ENCODE peak calls at places on chromosomes 2 and 18, in seven cellular contexts. H is kidney glomerular epithelial cell, Z is cardiac fibroblast, W is AG08396, G is activated T-cell treated with anti-CD3 and anti-CD28 coated beads for 4 hours, U is body of pancreas, S is AG04450. X is an unnamed sample.

GRCh38 chr2:68255736-68256450 is 3.6 kb upstream of the PPP3R1 start:
- DNase-seq in G (no peak), H (no peak), Z (peak), W (peak), U (no peak), S (no peak), X (peak)

GRCh38 chr18:8890957-8891464 is 185.7 kb downstream of the MTCL1 start:
- DNase-seq in H (peak), S (peak), W (peak), U (no peak), Z (peak), G (no peak), X (peak)

GRCh38 chr2:241560181-241560882 is 1.8 kb downstream of the BOK start:
- DNase-seq in U (no peak), S (no peak), H (no peak), W (no peak), Z (no peak), G (no peak), X (no peak)

GRCh38 chr2:29766191-29766590 is 155.2 kb downstream of the ALK start:
- DNase-seq in W (peak), G (no peak), S (peak), H (peak), U (no peak), Z (no peak), X (no peak)

GRCh38 chr2:42725657-42726056 is 38.3 kb downstream of the OXER1 start:
- DNase-seq in G (no peak), U (no peak), S (no peak), H (no peak), Z (no peak), W (no peak), X (no peak)

GRCh38 chr18:67145586-67146292 is 370.8 kb downstream of the DSEL start:
- DNase-seq in S (no peak), W (no peak), H (no peak), G (no peak), Z (no peak), U (no peak), X (no peak)

GRCh38 chr2:174078275-174078674 is 113.1 kb upstream of the SP3 start:
- DNase-seq in W (peak), S (no peak), G (no peak), H (no peak), Z (peak), U (no peak), X (no peak)

GRCh38 chr2:36731941-36732700 is 35.6 kb downstream of the VIT start:
- DNase-seq in H (no peak), Z (peak), G (no peak), U (no peak), S (no peak), W (peak), X (peak)

GRCh38 chr2:22867921-22868320 is 517.1 kb upstream of the KLHL29 start:
- DNase-seq in S (no peak), H (peak), W (no peak), Z (no peak), U (no peak), G (no peak), X (no peak)

GRCh38 chr2:151771599-151772358 is 37.5 kb upstream of the NEB start:
- DNase-seq in H (no peak), Z (peak), U (peak), S (peak), W (peak), G (no peak), X (peak)

GRCh38 chr18:77146249-77147080 is 13.9 kb upstream of the MBP start:
- DNase-seq in S (no peak), W (no peak), Z (no peak), U (no peak), H (no peak), G (no peak), X (no peak)

GRCh38 chr2:8633186-8633734 is 48.6 kb upstream of the ID2 start:
- DNase-seq in Z (no peak), G (no peak), U (no peak), W (no peak), S (no peak), H (no peak), X (no peak)

GRCh38 chr2:218852911-218853667 is 6.5 kb upstream of the WNT6 start:
- DNase-seq in H (peak), S (peak), G (peak), U (peak), W (peak), Z (peak), X (no peak)

GRCh38 chr2:32355976-32356734 is 668 bp upstream of the BIRC6 start:
- DNase-seq in Z (no peak), U (no peak), H (no peak), G (no peak), S (peak), W (no peak), X (no peak)

GRCh38 chr2:139354518-139354917 is 574.3 kb upstream of the NXPH2 start:
- DNase-seq in H (no peak), G (no peak), Z (no peak), W (no peak), S (no peak), U (no peak), X (no peak)

GRCh38 chr2:177239934-177240600 is 24.5 kb downstream of the NFE2L2 start:
- DNase-seq in S (no peak), Z (peak), H (peak), U (no peak), G (no peak), W (no peak), X (peak)

GRCh38 chr2:20618468-20618885 is 32.4 kb downstream of the HS1BP3 start:
- DNase-seq in W (no peak), H (no peak), G (no peak), S (no peak), Z (no peak), U (no peak), X (no peak)

GRCh38 chr2:96860065-96861029 is 2.5 kb upstream of the ANKRD39 start:
- DNase-seq in S (no peak), U (no peak), Z (no peak), H (no peak), W (no peak), G (no peak), X (no peak)

X was measured in GM04504.